ENCODE peak calls at places on chromosomes 11 and 22, in six cellular contexts. S is NCI-H146; B is AG09309; W is smooth muscle cell of the brain vasculature; Z is NCI-H1417; G is activated T-helper 1 cell treated with anti-CD3 and anti-CD28 coated beads, Interleukin-2, amount 50 U/mL, for 16 hours. F is an unnamed sample.

GRCh38 chr11:125174057-125174456 is 9.5 kb downstream of the PKNOX2 start:
- DNase-seq in S (no peak), Z (peak; percentile 24), G (no peak), B (no peak), W (no peak), F (no peak)

GRCh38 chr11:26649884-26650283 is 72.0 kb downstream of the SLC5A12 start:
- DNase-seq in Z (peak; percentile 85), W (peak; percentile 66), B (peak; percentile 34), G (no peak), S (peak; percentile 85), F (no peak)

GRCh38 chr11:6646631-6647281 is 8.9 kb downstream of the DCHS1 start:
- DNase-seq in W (no peak), B (no peak), G (no peak), S (no peak), Z (no peak), F (peak; percentile 82)

GRCh38 chr22:23278883-23279675 is 98.8 kb downstream of the BCR start:
- DNase-seq in W (no peak), Z (no peak), G (no peak), S (no peak), B (no peak), F (no peak)

GRCh38 chr11:128527046-128527445 is 60.3 kb downstream of the ETS1 start:
- DNase-seq in G (no peak), Z (peak; percentile 26), W (no peak), B (no peak), S (no peak), F (no peak)

GRCh38 chr11:63998558-63999348 is 12.5 kb downstream of the OTUB1 start:
- DNase-seq in S (no peak), W (no peak), Z (no peak), B (no peak), G (no peak), F (no peak)

GRCh38 chr22:41369837-41370236 is 11.9 kb upstream of the TEF start:
- DNase-seq in Z (no peak), W (no peak), S (peak; percentile 32), B (no peak), G (no peak), F (no peak)

GRCh38 chr11:111918390-111919256 is at the start of gene C11orf52:
- DNase-seq in B (no peak), Z (peak; percentile 95), S (peak; percentile 95), W (no peak), G (no peak), F (no peak)

GRCh38 chr11:3204141-3205015 is 14.2 kb downstream of the MRGPRG start:
- DNase-seq in B (no peak), G (no peak), S (no peak), W (no peak), Z (no peak), F (no peak)

GRCh38 chr11:110355011-110355744 is 58.8 kb upstream of the RDX start:
- DNase-seq in S (no peak), Z (peak; percentile 61), W (no peak), G (no peak), B (no peak), F (no peak)

GRCh38 chr22:25567305-25567704 is 2.8 kb downstream of the GRK3 start:
- DNase-seq in Z (peak; percentile 51), G (no peak), S (peak; percentile 5), W (no peak), B (no peak), F (no peak)

GRCh38 chr11:27379449-27379848 is 16.4 kb upstream of the CCDC34 start:
- DNase-seq in S (no peak), B (no peak), W (no peak), G (no peak), Z (no peak), F (no peak)

GRCh38 chr22:44247346-44247745 is 65.4 kb downstream of the SHISAL1 start:
- DNase-seq in W (no peak), B (no peak), S (no peak), Z (no peak), G (no peak), F (peak; percentile 57)

GRCh38 chr11:126267650-126268049 is 1.0 kb downstream of the SRPRA start:
- DNase-seq in B (no peak), S (no peak), W (no peak), Z (no peak), G (no peak), F (no peak)

GRCh38 chr11:27717377-27717776 is 17.1 kb upstream of the BDNF start:
- DNase-seq in W (no peak), B (no peak), S (no peak), G (no peak), Z (peak; percentile 57), F (no peak)

GRCh38 chr11:3155691-3156258 is 9.3 kb downstream of the OSBPL5 start:
- DNase-seq in S (no peak), G (no peak), B (no peak), W (no peak), Z (no peak), F (no peak)

GRCh38 chr11:11072067-11072466 is 214.2 kb upstream of the ZBED5 start:
- DNase-seq in W (no peak), Z (peak; percentile 38), G (no peak), B (no peak), S (no peak), F (no peak)

GRCh38 chr11:86548278-86548917 is 124.0 kb downstream of the ME3 start:
- DNase-seq in Z (no peak), W (no peak), B (no peak), G (no peak), S (no peak), F (no peak)

GRCh38 chr11:22405377-22405776 is 67.2 kb downstream of the SLC17A6 start:
- DNase-seq in B (no peak), W (no peak), Z (no peak), G (no peak), S (no peak), F (no peak)

F was measured in osteocyte.